ENCODE peak calls at places on chromosomes 2 and 18, in four cellular contexts. F is mesendoderm, C is IMR-90, D is H1. H is an unnamed sample.

GRCh38 chr2:204116154-204116792 is 179.7 kb downstream of the ICOS start:
- DNase-seq in F (no peak), C (no peak), D (no peak), H (no peak)

GRCh38 chr2:238139141-238139840 is 823 bp downstream of the KLHL30 start:
- DNase-seq in F (no peak), C (no peak), D (no peak), H (peak)

GRCh38 chr2:37676274-37676673 is 4.8 kb upstream of the CDC42EP3 start:
- DNase-seq in F (peak), C (peak), D (no peak), H (no peak)

GRCh38 chr2:195562624-195563566 is 94.1 kb upstream of the SLC39A10 start:
- DNase-seq in F (no peak), C (peak), D (no peak), H (no peak)

GRCh38 chr2:108325756-108326155 is 37.1 kb downstream of the SULT1C2 start:
- DNase-seq in F (no peak), C (peak), D (no peak), H (no peak)

GRCh38 chr18:65994294-65994693 is 243.5 kb downstream of the CDH7 start:
- DNase-seq in F (no peak), C (no peak), D (no peak), H (no peak)

GRCh38 chr2:28219736-28220364 is 172.8 kb upstream of the FOSL2 start:
- DNase-seq in F (no peak), C (no peak), D (no peak), H (no peak)

GRCh38 chr2:42854207-42854818 is 61.9 kb upstream of the HAAO start:
- DNase-seq in F (peak), C (peak), D (no peak), H (no peak)

GRCh38 chr18:9643549-9643948 is 29.2 kb upstream of the PPP4R1 start:
- DNase-seq in F (peak), C (peak), D (peak), H (peak)

GRCh38 chr2:96907405-96908041 is 37.6 kb upstream of the SEMA4C start:
- DNase-seq in F (peak), C (peak), D (no peak), H (peak)

GRCh38 chr2:138777996-138778395 is 2.2 kb downstream of the NXPH2 start:
- DNase-seq in F (peak), C (peak), D (peak), H (peak)

GRCh38 chr2:156896294-156896693 is 361.2 kb upstream of the GALNT5 start:
- DNase-seq in F (no peak), C (peak), D (no peak), H (no peak)

GRCh38 chr18:79383388-79384056 is 12.2 kb upstream of the NFATC1 start:
- DNase-seq in F (no peak), C (no peak), D (no peak), H (peak)

GRCh38 chr18:75210274-75211001 is at the start of gene TSHZ1:
- DNase-seq in F (peak), C (peak), D (no peak), H (peak)

GRCh38 chr2:234091883-234092282 is 41.4 kb downstream of the SPP2 start:
- DNase-seq in F (peak), C (no peak), D (no peak), H (no peak)

GRCh38 chr18:41461058-41461560 is 493.9 kb upstream of the PIK3C3 start:
- DNase-seq in F (peak), C (no peak), D (no peak), H (no peak)

GRCh38 chr2:43158259-43158880 is 68.0 kb downstream of the ZFP36L2 start:
- DNase-seq in F (no peak), C (peak), D (no peak), H (no peak)

GRCh38 chr2:28088970-28089369 is 198.4 kb downstream of the BABAM2 start:
- DNase-seq in F (no peak), C (peak), D (no peak), H (no peak)

GRCh38 chr18:60292186-60292585 is 80.4 kb downstream of the MC4R start:
- DNase-seq in F (no peak), C (no peak), D (no peak), H (no peak)

GRCh38 chr2:99420751-99421299 is 69.0 kb downstream of the REV1 start:
- DNase-seq in F (no peak), C (peak), D (no peak), H (no peak)

GRCh38 chr2:240794178-240794721 is 25.8 kb downstream of the KIF1A start:
- DNase-seq in F (no peak), C (no peak), D (no peak), H (no peak)

GRCh38 chr2:233117811-233118480 is 57.8 kb downstream of the INPP5D start:
- DNase-seq in F (no peak), C (no peak), D (no peak), H (no peak)

GRCh38 chr2:102888514-102888913 is 126.7 kb downstream of the TMEM182 start:
- DNase-seq in F (no peak), C (no peak), D (no peak), H (no peak)

GRCh38 chr2:219344756-219345458 is 12.4 kb upstream of the RESP18 start:
- DNase-seq in F (no peak), C (peak), D (no peak), H (no peak)

GRCh38 chr2:101410716-101411115 is 23.4 kb upstream of the CREG2 start:
- DNase-seq in F (peak), C (no peak), D (no peak), H (no peak)

GRCh38 chr2:136204959-136205358 is 87.0 kb upstream of the CXCR4 start:
- DNase-seq in F (no peak), C (no peak), D (no peak), H (no peak)

GRCh38 chr18:58541789-58542425 is 87.0 kb downstream of the ALPK2 start:
- DNase-seq in F (peak), C (peak), D (peak), H (no peak)

GRCh38 chr2:11499081-11499743 is 33.3 kb upstream of the E2F6 start:
- DNase-seq in F (peak), C (no peak), D (no peak), H (no peak)

GRCh38 chr2:45024600-45025291 is 15.5 kb upstream of the SIX2 start:
- DNase-seq in F (peak), C (peak), D (no peak), H (no peak)

GRCh38 chr2:37851428-37851827 is 73.7 kb upstream of the RMDN2 start:
- DNase-seq in F (peak), C (no peak), D (no peak), H (no peak)

GRCh38 chr2:196783431-196784094 is 15.9 kb downstream of the GTF3C3 start:
- DNase-seq in F (peak), C (peak), D (no peak), H (no peak)

GRCh38 chr2:10195278-10196219 is 73.0 kb downstream of the RRM2 start:
- DNase-seq in F (no peak), C (no peak), D (no peak), H (no peak)

GRCh38 chr2:188813846-188814245 is 160.3 kb upstream of the COL3A1 start:
- DNase-seq in F (peak), C (no peak), D (no peak), H (no peak)

GRCh38 chr2:30127016-30127893 is 19.6 kb upstream of the YPEL5 start:
- DNase-seq in F (no peak), C (peak), D (no peak), H (no peak)

DNA sequence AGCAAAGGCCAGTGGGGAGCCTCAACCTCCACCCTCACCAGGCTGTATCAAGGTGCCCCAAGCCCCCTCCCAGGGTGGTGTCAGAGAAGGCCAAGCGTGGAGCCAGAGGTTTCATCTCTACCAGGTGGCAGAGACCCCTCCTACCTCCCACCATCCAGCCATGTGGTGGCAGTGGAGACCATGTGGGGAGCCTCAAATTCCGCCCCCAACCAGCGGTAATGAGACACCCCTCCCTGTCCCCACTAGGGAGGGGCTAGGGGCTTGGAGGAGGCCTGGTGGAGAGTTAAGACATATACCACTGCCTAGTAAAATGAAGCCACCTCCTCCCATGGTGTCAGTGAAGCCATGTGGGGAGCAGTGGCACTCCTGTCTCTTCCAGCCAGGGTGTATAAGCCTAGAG is 24.4 kb upstream of the YPEL5 start:
- DNase-seq in F (peak), C (no peak), D (no peak), H (peak)
- H3K56ac ChIP-seq in F (no peak), C (no peak), D (no peak), H (no peak)

GRCh38 chr2:142483653-142484052 is 352.8 kb upstream of the LRP1B start:
- DNase-seq in F (no peak), C (no peak), D (no peak), H (no peak)
- H3K56ac ChIP-seq in F (no peak), C (no peak), D (no peak), H (no peak)

GRCh38 chr2:191499050-191499449 is 178.9 kb upstream of the NABP1 start:
- DNase-seq in F (no peak), C (no peak), D (no peak), H (no peak)

GRCh38 chr2:191496838-191497237 is 181.1 kb upstream of the NABP1 start:
- DNase-seq in F (no peak), C (no peak), D (no peak), H (no peak)

GRCh38 chr2:191499874-191500565 is 177.9 kb upstream of the NABP1 start:
- DNase-seq in F (no peak), C (peak), D (no peak), H (no peak)

GRCh38 chr2:191500566-191501389 is 177.2 kb upstream of the NABP1 start:
- DNase-seq in F (peak), C (no peak), D (no peak), H (no peak)

DNA sequence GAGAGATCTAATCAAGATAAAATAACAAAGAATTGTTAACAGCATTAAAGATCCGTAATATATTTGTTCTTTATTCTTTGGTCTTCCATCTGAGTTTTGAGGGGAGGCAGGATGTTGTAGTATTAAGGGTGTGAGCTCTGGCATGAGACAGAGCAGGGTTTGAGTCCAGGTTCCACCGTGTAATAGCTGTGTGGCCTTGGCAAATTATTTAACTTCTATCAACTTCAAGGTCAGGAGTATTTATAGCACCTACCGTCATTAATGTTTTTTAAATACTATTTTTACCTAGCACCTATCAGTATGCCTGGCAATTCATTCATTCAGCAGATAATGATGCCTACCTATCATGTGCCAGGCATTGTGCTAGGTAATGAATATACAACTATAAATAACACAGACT is 180.1 kb upstream of the NABP1 start:
- DNase-seq in F (no peak), C (no peak), D (no peak), H (no peak)
- H3K56ac ChIP-seq in F (no peak), C (no peak), D (no peak), H (no peak)

GRCh38 chr2:126681505-126681904 is 25.5 kb downstream of the GYPC start:
- DNase-seq in F (no peak), C (no peak), D (no peak), H (no peak)

GRCh38 chr2:126679314-126679713 is 23.4 kb downstream of the GYPC start:
- DNase-seq in F (no peak), C (no peak), D (no peak), H (no peak)

GRCh38 chr2:126676814-126677538 is 21.0 kb downstream of the GYPC start:
- DNase-seq in F (no peak), C (no peak), D (no peak), H (no peak)

GRCh38 chr2:126675637-126676036 is 19.7 kb downstream of the GYPC start:
- DNase-seq in F (no peak), C (no peak), D (no peak), H (no peak)

DNA sequence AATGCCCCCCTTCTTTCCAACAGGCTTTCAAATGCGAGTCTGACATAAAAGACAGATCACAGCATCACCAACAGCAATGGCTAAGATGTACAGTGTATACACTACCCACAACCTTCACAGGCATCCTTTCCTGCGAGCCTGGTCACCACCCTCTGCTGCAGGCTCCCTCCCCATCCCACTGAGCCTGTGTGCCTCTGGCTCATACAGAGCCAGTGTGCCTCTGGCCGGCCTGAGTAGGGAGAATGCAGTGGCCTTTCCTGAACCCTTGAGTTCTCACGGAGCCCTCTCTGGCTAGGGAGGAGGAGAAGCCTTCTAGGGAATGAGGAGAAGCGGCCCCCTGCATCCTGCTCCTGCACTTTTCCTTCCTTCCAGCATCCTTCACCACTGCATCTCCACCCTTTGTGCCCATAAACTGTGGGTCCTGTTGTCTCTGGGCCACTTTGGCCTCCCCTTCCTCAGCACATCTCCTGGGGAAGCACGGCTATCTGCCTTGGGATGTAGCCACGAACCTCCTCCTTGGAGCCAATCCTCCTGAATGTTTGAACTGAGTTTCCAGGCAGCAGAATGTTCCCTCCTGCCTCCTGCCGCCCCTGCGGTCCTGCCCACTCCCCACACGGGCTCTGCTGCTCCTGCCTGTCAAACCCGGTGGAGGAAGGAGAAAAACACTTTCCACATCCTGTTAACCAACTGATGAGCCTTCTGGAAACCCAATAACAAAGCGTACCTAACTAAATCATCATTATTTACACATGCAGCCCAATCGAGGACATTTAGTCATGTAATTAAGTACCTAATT is 22.5 kb downstream of the GYPC start:
- DNase-seq in F (no peak), C (no peak), D (no peak), H (no peak)
- H3K56ac ChIP-seq in F (no peak), C (no peak), D (no peak), H (no peak)

GRCh38 chr2:25079050-25079635 is 37.3 kb downstream of the EFR3B start:
- DNase-seq in F (no peak), C (no peak), D (no peak), H (no peak)
- H3K56ac ChIP-seq in F (no peak), C (no peak), D (no peak), H (no peak)

GRCh38 chr18:21303913-21304312 is 61.9 kb downstream of the GREB1L start:
- DNase-seq in F (peak), C (no peak), D (no peak), H (no peak)

GRCh38 chr18:21300616-21301200 is 58.7 kb downstream of the GREB1L start:
- DNase-seq in F (peak), C (no peak), D (no peak), H (no peak)

GRCh38 chr18:21306368-21306767 is 64.3 kb downstream of the GREB1L start:
- DNase-seq in F (no peak), C (no peak), D (no peak), H (no peak)

GRCh38 chr18:21305621-21306020 is 63.6 kb downstream of the GREB1L start:
- DNase-seq in F (peak), C (no peak), D (no peak), H (no peak)

DNA sequence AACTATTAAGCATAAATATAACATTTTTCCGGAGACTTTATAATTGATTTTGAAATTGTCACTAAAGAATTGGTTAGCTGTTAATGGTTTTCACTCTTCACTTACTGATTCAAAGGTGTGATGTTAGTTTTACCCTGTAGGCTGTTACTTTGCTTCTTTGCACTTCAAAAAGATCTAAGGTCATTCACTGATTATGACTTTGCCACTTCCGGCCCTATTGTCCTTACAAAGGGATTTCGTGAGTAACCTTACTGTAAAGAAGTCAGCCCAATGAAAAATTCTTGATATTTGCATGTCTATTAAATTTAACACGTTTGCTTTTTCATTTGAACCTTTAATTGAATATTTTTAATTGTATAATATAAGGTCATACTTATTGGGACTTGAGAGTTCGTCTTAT is 61.4 kb downstream of the GREB1L start:
- DNase-seq in F (peak), C (no peak), D (no peak), H (no peak)
- H3K56ac ChIP-seq in F (no peak), C (no peak), D (no peak), H (no peak)

H was measured in H9.